ENCODE peak calls at places on chromosomes 2 and 18, in six cellular contexts. One of them, this sample, is unnamed.
A peak's percentile ranks its signal among the peaks of the same experiment; 100 is the strongest.

GRCh38 chr18:33495278-33495677 is 54.8 kb upstream of the CCDC178 start:
- DNase-seq in T follicular helper cell: no peak
- DNase-seq in non-pigmented ciliary epithelial cell: peak; percentile 11
- DNase-seq in SW480: peak; percentile 11
- DNase-seq in COR-L47: peak; percentile 74
- DNase-seq in NCI-H446 treated with DMSO at 0.1 percent for 48 hours: peak; percentile 32
- DNase-seq in this sample: peak; percentile 26

GRCh38 chr2:84874381-84875212 is 6.3 kb downstream of the TRABD2A start:
- DNase-seq in T follicular helper cell: no peak
- DNase-seq in non-pigmented ciliary epithelial cell: peak; percentile 28
- DNase-seq in SW480: no peak
- DNase-seq in COR-L47: no peak
- DNase-seq in NCI-H446 treated with DMSO at 0.1 percent for 48 hours: no peak
- DNase-seq in this sample: no peak

GRCh38 chr2:70140978-70141753 is 49.7 kb downstream of the C2orf42 start:
- DNase-seq in T follicular helper cell: no peak
- DNase-seq in non-pigmented ciliary epithelial cell: no peak
- DNase-seq in SW480: peak; percentile 60
- DNase-seq in COR-L47: peak; percentile 71
- DNase-seq in NCI-H446 treated with DMSO at 0.1 percent for 48 hours: no peak
- DNase-seq in this sample: peak; percentile 58

GRCh38 chr2:16187517-16187887 is 247.2 kb downstream of the MYCN start:
- DNase-seq in T follicular helper cell: no peak
- DNase-seq in non-pigmented ciliary epithelial cell: no peak
- DNase-seq in SW480: peak; percentile 16
- DNase-seq in COR-L47: no peak
- DNase-seq in NCI-H446 treated with DMSO at 0.1 percent for 48 hours: no peak
- DNase-seq in this sample: no peak

GRCh38 chr2:68643011-68643873 is at the start of gene PROKR1:
- DNase-seq in T follicular helper cell: no peak
- DNase-seq in non-pigmented ciliary epithelial cell: no peak
- DNase-seq in SW480: peak; percentile 31
- DNase-seq in COR-L47: peak; percentile 50
- DNase-seq in NCI-H446 treated with DMSO at 0.1 percent for 48 hours: no peak
- DNase-seq in this sample: no peak

GRCh38 chr2:168397629-168398028 is 58.4 kb upstream of the CERS6 start:
- DNase-seq in T follicular helper cell: no peak
- DNase-seq in non-pigmented ciliary epithelial cell: no peak
- DNase-seq in SW480: no peak
- DNase-seq in COR-L47: no peak
- DNase-seq in NCI-H446 treated with DMSO at 0.1 percent for 48 hours: no peak
- DNase-seq in this sample: no peak

GRCh38 chr2:72864500-72864899 is 22.7 kb upstream of the SPR start:
- DNase-seq in T follicular helper cell: no peak
- DNase-seq in non-pigmented ciliary epithelial cell: peak; percentile 40
- DNase-seq in SW480: peak; percentile 16
- DNase-seq in COR-L47: no peak
- DNase-seq in NCI-H446 treated with DMSO at 0.1 percent for 48 hours: no peak
- DNase-seq in this sample: no peak

GRCh38 chr2:37357053-37357452 is 12.6 kb downstream of the QPCT start:
- DNase-seq in T follicular helper cell: no peak
- DNase-seq in non-pigmented ciliary epithelial cell: no peak
- DNase-seq in SW480: no peak
- DNase-seq in COR-L47: no peak
- DNase-seq in NCI-H446 treated with DMSO at 0.1 percent for 48 hours: no peak
- DNase-seq in this sample: no peak

GRCh38 chr18:26526128-26526965 is 22.0 kb downstream of the KCTD1 start:
- DNase-seq in T follicular helper cell: no peak
- DNase-seq in non-pigmented ciliary epithelial cell: no peak
- DNase-seq in SW480: no peak
- DNase-seq in COR-L47: no peak
- DNase-seq in NCI-H446 treated with DMSO at 0.1 percent for 48 hours: no peak
- DNase-seq in this sample: no peak

GRCh38 chr2:29782087-29782486 is 139.3 kb downstream of the ALK start:
- DNase-seq in T follicular helper cell: no peak
- DNase-seq in non-pigmented ciliary epithelial cell: no peak
- DNase-seq in SW480: no peak
- DNase-seq in COR-L47: no peak
- DNase-seq in NCI-H446 treated with DMSO at 0.1 percent for 48 hours: no peak
- DNase-seq in this sample: no peak

GRCh38 chr2:206193643-206194382 is 34.1 kb downstream of the EEF1B2 start:
- DNase-seq in T follicular helper cell: no peak
- DNase-seq in non-pigmented ciliary epithelial cell: no peak
- DNase-seq in SW480: no peak
- DNase-seq in COR-L47: no peak
- DNase-seq in NCI-H446 treated with DMSO at 0.1 percent for 48 hours: no peak
- DNase-seq in this sample: no peak

GRCh38 chr18:79169958-79170555 is 100.9 kb downstream of the ATP9B start:
- DNase-seq in T follicular helper cell: no peak
- DNase-seq in non-pigmented ciliary epithelial cell: no peak
- DNase-seq in SW480: peak; percentile 0
- DNase-seq in COR-L47: no peak
- DNase-seq in NCI-H446 treated with DMSO at 0.1 percent for 48 hours: no peak
- DNase-seq in this sample: no peak

GRCh38 chr2:71842744-71843143 is 304.9 kb downstream of the CYP26B1 start:
- DNase-seq in T follicular helper cell: no peak
- DNase-seq in non-pigmented ciliary epithelial cell: no peak
- DNase-seq in SW480: no peak
- DNase-seq in COR-L47: no peak
- DNase-seq in NCI-H446 treated with DMSO at 0.1 percent for 48 hours: no peak
- DNase-seq in this sample: no peak

GRCh38 chr2:152762202-152762601 is 43.8 kb downstream of the ARL6IP6 start:
- DNase-seq in T follicular helper cell: no peak
- DNase-seq in non-pigmented ciliary epithelial cell: peak; percentile 91
- DNase-seq in SW480: no peak
- DNase-seq in COR-L47: no peak
- DNase-seq in NCI-H446 treated with DMSO at 0.1 percent for 48 hours: no peak
- DNase-seq in this sample: no peak

GRCh38 chr2:193966590-193966989 is 1690.4 kb upstream of the SLC39A10 start:
- DNase-seq in T follicular helper cell: no peak
- DNase-seq in non-pigmented ciliary epithelial cell: peak; percentile 77
- DNase-seq in SW480: peak; percentile 64
- DNase-seq in COR-L47: peak; percentile 42
- DNase-seq in NCI-H446 treated with DMSO at 0.1 percent for 48 hours: peak; percentile 6
- DNase-seq in this sample: no peak

GRCh38 chr2:176001281-176001902 is 675 bp downstream of the LNPK start:
- DNase-seq in T follicular helper cell: no peak
- DNase-seq in non-pigmented ciliary epithelial cell: no peak
- DNase-seq in SW480: peak; percentile 62
- DNase-seq in COR-L47: peak; percentile 38
- DNase-seq in NCI-H446 treated with DMSO at 0.1 percent for 48 hours: no peak
- DNase-seq in this sample: peak; percentile 61

GRCh38 chr18:649341-649740 is 8.1 kb upstream of the TYMS start:
- DNase-seq in T follicular helper cell: no peak
- DNase-seq in non-pigmented ciliary epithelial cell: no peak
- DNase-seq in SW480: no peak
- DNase-seq in COR-L47: no peak
- DNase-seq in NCI-H446 treated with DMSO at 0.1 percent for 48 hours: no peak
- DNase-seq in this sample: no peak

GRCh38 chr2:140797718-140798117 is 1333.1 kb downstream of the LRP1B start:
- DNase-seq in T follicular helper cell: no peak
- DNase-seq in non-pigmented ciliary epithelial cell: no peak
- DNase-seq in SW480: no peak
- DNase-seq in COR-L47: no peak
- DNase-seq in NCI-H446 treated with DMSO at 0.1 percent for 48 hours: no peak
- DNase-seq in this sample: no peak

GRCh38 chr2:193776988-193777387 is 1582.3 kb upstream of the TMEFF2 start:
- DNase-seq in T follicular helper cell: no peak
- DNase-seq in non-pigmented ciliary epithelial cell: no peak
- DNase-seq in SW480: no peak
- DNase-seq in COR-L47: no peak
- DNase-seq in NCI-H446 treated with DMSO at 0.1 percent for 48 hours: no peak
- DNase-seq in this sample: no peak

GRCh38 chr2:128358941-128359731 is 40.5 kb upstream of the HS6ST1 start:
- DNase-seq in T follicular helper cell: no peak
- DNase-seq in non-pigmented ciliary epithelial cell: no peak
- DNase-seq in SW480: no peak
- DNase-seq in COR-L47: no peak
- DNase-seq in NCI-H446 treated with DMSO at 0.1 percent for 48 hours: no peak
- DNase-seq in this sample: no peak

GRCh38 chr2:164824865-164825264 is 16.8 kb downstream of the COBLL1 start:
- DNase-seq in T follicular helper cell: no peak
- DNase-seq in non-pigmented ciliary epithelial cell: no peak
- DNase-seq in SW480: no peak
- DNase-seq in COR-L47: no peak
- DNase-seq in NCI-H446 treated with DMSO at 0.1 percent for 48 hours: no peak
- DNase-seq in this sample: no peak

GRCh38 chr2:175164235-175164634 is 3.8 kb downstream of the ATF2 start:
- DNase-seq in T follicular helper cell: no peak
- DNase-seq in non-pigmented ciliary epithelial cell: no peak
- DNase-seq in SW480: no peak
- DNase-seq in COR-L47: no peak
- DNase-seq in NCI-H446 treated with DMSO at 0.1 percent for 48 hours: no peak
- DNase-seq in this sample: no peak

GRCh38 chr18:12029786-12030571 is 48.7 kb downstream of the IMPA2 start:
- DNase-seq in T follicular helper cell: no peak
- DNase-seq in non-pigmented ciliary epithelial cell: no peak
- DNase-seq in SW480: no peak
- DNase-seq in COR-L47: no peak
- DNase-seq in NCI-H446 treated with DMSO at 0.1 percent for 48 hours: no peak
- DNase-seq in this sample: no peak

GRCh38 chr18:52242711-52243110 is 97.3 kb upstream of the DCC start:
- DNase-seq in T follicular helper cell: no peak
- DNase-seq in non-pigmented ciliary epithelial cell: no peak
- DNase-seq in SW480: no peak
- DNase-seq in COR-L47: no peak
- DNase-seq in NCI-H446 treated with DMSO at 0.1 percent for 48 hours: no peak
- DNase-seq in this sample: no peak

GRCh38 chr18:31301201-31301655 is 16.7 kb upstream of the DSG1 start:
- DNase-seq in T follicular helper cell: no peak
- DNase-seq in non-pigmented ciliary epithelial cell: no peak
- DNase-seq in SW480: peak; percentile 52
- DNase-seq in COR-L47: no peak
- DNase-seq in NCI-H446 treated with DMSO at 0.1 percent for 48 hours: no peak
- DNase-seq in this sample: no peak

GRCh38 chr2:72083751-72084583 is 63.7 kb downstream of the CYP26B1 start:
- DNase-seq in T follicular helper cell: no peak
- DNase-seq in non-pigmented ciliary epithelial cell: no peak
- DNase-seq in SW480: no peak
- DNase-seq in COR-L47: no peak
- DNase-seq in NCI-H446 treated with DMSO at 0.1 percent for 48 hours: no peak
- DNase-seq in this sample: no peak

GRCh38 chr18:31225668-31226067 is 63.0 kb upstream of the DSC1 start:
- DNase-seq in T follicular helper cell: no peak
- DNase-seq in non-pigmented ciliary epithelial cell: peak; percentile 83
- DNase-seq in SW480: no peak
- DNase-seq in COR-L47: no peak
- DNase-seq in NCI-H446 treated with DMSO at 0.1 percent for 48 hours: no peak
- DNase-seq in this sample: no peak